ENCODE peak calls at places on chromosomes 11 and 22, in six cellular contexts. H is HEK293T, B is Caco-2, J is D721Med, N is kidney, O is anterior cingulate cortex. X is an unnamed sample.

GRCh38 chr22:17917490-17917983 is 106.8 kb downstream of the MICAL3 start:
- DNase-seq in H (no peak), B (no peak), J (no peak), N (no peak), O (no peak), X (no peak)

GRCh38 chr11:35160902-35161585 is 22.1 kb downstream of the CD44 start:
- DNase-seq in H (no peak), B (no peak), J (no peak), N (no peak), O (no peak), X (no peak)

GRCh38 chr11:6458352-6458751 is 15.4 kb downstream of the TRIM3 start:
- DNase-seq in H (no peak), B (peak; percentile 79), J (no peak), N (no peak), O (no peak), X (no peak)

GRCh38 chr11:130872961-130873360 is 43.3 kb downstream of the SNX19 start:
- DNase-seq in H (no peak), B (no peak), J (no peak), N (no peak), O (no peak), X (no peak)

GRCh38 chr11:119786431-119787073 is 57.6 kb upstream of the NECTIN1 start:
- DNase-seq in H (no peak), B (no peak), J (no peak), N (peak; percentile 45), O (no peak), X (no peak)

GRCh38 chr11:114319716-114320328 is 23.6 kb downstream of the NNMT start:
- DNase-seq in H (no peak), B (no peak), J (no peak), N (no peak), O (no peak), X (no peak)

GRCh38 chr11:134272381-134273316 is 3.5 kb upstream of the GLB1L3 start:
- DNase-seq in H (peak; percentile 39), B (peak; percentile 75), J (no peak), N (no peak), O (no peak), X (no peak)

GRCh38 chr11:8812438-8812837 is 98.6 kb upstream of the AKIP1 start:
- DNase-seq in H (no peak), B (no peak), J (no peak), N (peak; percentile 91), O (no peak), X (no peak)

GRCh38 chr22:37627545-37627944 is 11.9 kb upstream of the SH3BP1 start:
- DNase-seq in H (no peak), B (no peak), J (no peak), N (no peak), O (no peak), X (peak; percentile 58)

GRCh38 chr11:70205049-70205725 is 2.1 kb downstream of the FADD start:
- DNase-seq in H (no peak), B (no peak), J (no peak), N (no peak), O (no peak), X (no peak)

GRCh38 chr11:2838676-2839075 is 46.9 kb downstream of the CDKN1C start:
- DNase-seq in H (no peak), B (no peak), J (no peak), N (no peak), O (no peak), X (no peak)

GRCh38 chr11:9219572-9219971 is 45.6 kb downstream of the DENND5A start:
- DNase-seq in H (no peak), B (no peak), J (no peak), N (no peak), O (no peak), X (no peak)

GRCh38 chr11:47928426-47928825 is 51.9 kb upstream of the PTPRJ start:
- DNase-seq in H (no peak), B (no peak), J (no peak), N (no peak), O (no peak), X (no peak)

GRCh38 chr11:14148653-14149273 is 186.2 kb downstream of the SPON1 start:
- DNase-seq in H (peak; percentile 28), B (peak; percentile 34), J (no peak), N (no peak), O (no peak), X (no peak)

GRCh38 chr22:27718186-27719032 is 83.1 kb downstream of the MN1 start:
- DNase-seq in H (peak; percentile 44), B (peak; percentile 45), J (no peak), N (peak; percentile 86), O (no peak), X (no peak)

GRCh38 chr11:7552666-7553065 is 38.9 kb downstream of the PPFIBP2 start:
- DNase-seq in H (no peak), B (no peak), J (no peak), N (no peak), O (no peak), X (no peak)

GRCh38 chr11:1935156-1936071 is 11.7 kb upstream of the MRPL23 start:
- DNase-seq in H (no peak), B (peak; percentile 0), J (no peak), N (peak; percentile 65), O (no peak), X (peak; percentile 3)